ENCODE peak calls at places on chromosomes 2 and 18, in nine cellular contexts. L, D, Z, Y, W, U, O, N and H are unnamed samples.

GRCh38 chr2:177242136-177242987 is 22.2 kb downstream of the NFE2L2 start:
- DNase-seq in L (no peak), D (no peak), Z (no peak), Y (no peak), W (peak), U (peak), O (peak), N (no peak), H (no peak)

GRCh38 chr18:57915241-57915640 is 112.1 kb upstream of the ATP8B1 start:
- DNase-seq in L (no peak), D (no peak), Z (peak), Y (no peak), W (peak), U (no peak), O (peak), N (no peak), H (no peak)

GRCh38 chr2:18176679-18177215 is 298.3 kb downstream of the KCNS3 start:
- DNase-seq in L (no peak), D (no peak), Z (no peak), Y (no peak), W (no peak), U (no peak), O (peak), N (no peak), H (no peak)

GRCh38 chr2:70477473-70477872 is 76.2 kb downstream of the TGFA start:
- DNase-seq in L (no peak), D (no peak), Z (no peak), Y (no peak), W (no peak), U (peak), O (no peak), N (no peak), H (no peak)

GRCh38 chr2:127092306-127092705 is 14.6 kb downstream of the BIN1 start:
- DNase-seq in L (no peak), D (no peak), Z (no peak), Y (no peak), W (no peak), U (no peak), O (no peak), N (no peak), H (no peak)

GRCh38 chr18:8525692-8526091 is 83.5 kb upstream of the RAB12 start:
- DNase-seq in L (peak), D (no peak), Z (no peak), Y (no peak), W (no peak), U (no peak), O (no peak), N (no peak), H (no peak)

GRCh38 chr2:85393836-85394235 is 16.3 kb downstream of the CAPG start:
- DNase-seq in L (no peak), D (no peak), Z (no peak), Y (no peak), W (peak), U (no peak), O (no peak), N (no peak), H (no peak)

GRCh38 chr2:38115216-38116012 is 39.5 kb upstream of the CYP1B1 start:
- DNase-seq in L (peak), D (peak), Z (no peak), Y (peak), W (peak), U (peak), O (no peak), N (no peak), H (peak)

GRCh38 chr2:142082363-142082762 is 48.5 kb downstream of the LRP1B start:
- DNase-seq in L (no peak), D (no peak), Z (no peak), Y (no peak), W (no peak), U (peak), O (no peak), N (no peak), H (no peak)

GRCh38 chr18:13139885-13140450 is 78.6 kb upstream of the LDLRAD4 start:
- DNase-seq in L (no peak), D (no peak), Z (no peak), Y (no peak), W (no peak), U (no peak), O (no peak), N (no peak), H (no peak)

GRCh38 chr2:85308951-85309555 is 18.7 kb downstream of the TGOLN2 start:
- DNase-seq in L (no peak), D (no peak), Z (peak), Y (no peak), W (peak), U (no peak), O (peak), N (no peak), H (no peak)

GRCh38 chr2:41994177-41994576 is 53.6 kb upstream of the PKDCC start:
- DNase-seq in L (no peak), D (no peak), Z (no peak), Y (no peak), W (peak), U (no peak), O (peak), N (no peak), H (no peak)

GRCh38 chr2:55102056-55102812 is 52.0 kb upstream of the RTN4 start:
- DNase-seq in L (no peak), D (no peak), Z (peak), Y (no peak), W (peak), U (no peak), O (peak), N (no peak), H (no peak)

GRCh38 chr2:239540174-239540573 is 139.4 kb upstream of the HDAC4 start:
- DNase-seq in L (no peak), D (no peak), Z (no peak), Y (no peak), W (no peak), U (no peak), O (no peak), N (no peak), H (no peak)

GRCh38 chr2:233338046-233338445 is 16.2 kb upstream of the DGKD start:
- DNase-seq in L (no peak), D (no peak), Z (no peak), Y (no peak), W (no peak), U (no peak), O (no peak), N (no peak), H (no peak)

GRCh38 chr2:71482055-71482454 is 28.7 kb downstream of the DYSF start:
- DNase-seq in L (no peak), D (no peak), Z (no peak), Y (no peak), W (no peak), U (no peak), O (no peak), N (no peak), H (no peak)

GRCh38 chr2:1605102-1605501 is 139.2 kb downstream of the PXDN start:
- DNase-seq in L (no peak), D (no peak), Z (no peak), Y (no peak), W (peak), U (no peak), O (peak), N (no peak), H (no peak)

GRCh38 chr2:8119782-8120551 is 561.9 kb upstream of the ID2 start:
- DNase-seq in L (no peak), D (no peak), Z (no peak), Y (no peak), W (peak), U (peak), O (peak), N (no peak), H (no peak)

GRCh38 chr2:203804766-203805484 is 62.6 kb upstream of the CTLA4 start:
- DNase-seq in L (no peak), D (no peak), Z (no peak), Y (no peak), W (peak), U (no peak), O (peak), N (no peak), H (no peak)

GRCh38 chr2:180781276-180781675 is 199.1 kb upstream of the UBE2E3 start:
- DNase-seq in L (no peak), D (no peak), Z (no peak), Y (no peak), W (no peak), U (no peak), O (peak), N (no peak), H (no peak)

GRCh38 chr2:144230452-144231085 is 289.4 kb downstream of the ZEB2 start:
- DNase-seq in L (no peak), D (no peak), Z (no peak), Y (no peak), W (peak), U (no peak), O (no peak), N (no peak), H (no peak)

GRCh38 chr2:31205186-31205585 is 12.1 kb downstream of the CAPN14 start:
- DNase-seq in L (no peak), D (no peak), Z (peak), Y (no peak), W (no peak), U (no peak), O (no peak), N (no peak), H (no peak)

GRCh38 chr2:154762638-154763037 is 64.1 kb downstream of the KCNJ3 start:
- DNase-seq in L (no peak), D (no peak), Z (no peak), Y (no peak), W (no peak), U (no peak), O (no peak), N (no peak), H (no peak)

GRCh38 chr2:147623328-147623727 is 221.5 kb upstream of the ACVR2A start:
- DNase-seq in L (peak), D (no peak), Z (no peak), Y (no peak), W (no peak), U (no peak), O (no peak), N (no peak), H (no peak)

GRCh38 chr18:44679912-44680270 is 797 bp upstream of the SETBP1 start:
- DNase-seq in L (peak), D (peak), Z (peak), Y (peak), W (peak), U (peak), O (peak), N (peak), H (peak)

GRCh38 chr2:157488877-157489276 is 45.0 kb upstream of the CYTIP start:
- DNase-seq in L (no peak), D (no peak), Z (no peak), Y (no peak), W (no peak), U (no peak), O (no peak), N (no peak), H (no peak)

GRCh38 chr2:33158482-33159003 is 211.8 kb downstream of the LTBP1 start:
- DNase-seq in L (no peak), D (no peak), Z (no peak), Y (no peak), W (peak), U (no peak), O (peak), N (no peak), H (no peak)